ENCODE peak calls at places on chromosome 17, in four cellular contexts. M, X, D and Y are unnamed samples.

GRCh38 chr17:52389632-52390031 is 231.1 kb upstream of the CA10 start:
- DNase-seq in M (no peak), X (no peak), D (no peak), Y (no peak)

GRCh38 chr17:10618202-10618635 is 38.9 kb downstream of the MYH3 start:
- DNase-seq in M (peak; percentile 63), X (peak; percentile 89), D (peak; percentile 70), Y (peak; percentile 36)

GRCh38 chr17:2899911-2900310 is 103.7 kb downstream of the RAP1GAP2 start:
- DNase-seq in M (no peak), X (no peak), D (no peak), Y (no peak)

GRCh38 chr17:19513897-19514488 is 19.7 kb upstream of the SLC47A1 start:
- DNase-seq in M (peak; percentile 76), X (peak; percentile 91), D (peak; percentile 56), Y (peak; percentile 66)

GRCh38 chr17:43909537-43910231 is 2.3 kb upstream of the MPP2 start:
- DNase-seq in M (no peak), X (no peak), D (no peak), Y (no peak)

GRCh38 chr17:35257080-35257701 is 14.3 kb downstream of the SLFN5 start:
- DNase-seq in M (no peak), X (no peak), D (no peak), Y (no peak)

GRCh38 chr17:66654341-66654740 is 180.6 kb upstream of the CACNG5 start:
- DNase-seq in M (no peak), X (no peak), D (no peak), Y (peak; percentile 9)

GRCh38 chr17:14372905-14373559 is 72.2 kb downstream of the HS3ST3B1 start:
- DNase-seq in M (no peak), X (peak; percentile 38), D (no peak), Y (no peak)

GRCh38 chr17:43907425-43907981 is at the start of gene MPP2:
- DNase-seq in M (peak; percentile 79), X (peak; percentile 93), D (peak; percentile 58), Y (peak; percentile 84)

GRCh38 chr17:74532115-74532514 is 840 bp upstream of the CD300LB start:
- DNase-seq in M (no peak), X (peak; percentile 39), D (no peak), Y (no peak)

GRCh38 chr17:56735842-56736241 is 97.9 kb downstream of the C17orf67 start:
- DNase-seq in M (no peak), X (no peak), D (no peak), Y (no peak)

GRCh38 chr17:35154486-35154885 is 6.9 kb downstream of the UNC45B start:
- DNase-seq in M (no peak), X (no peak), D (no peak), Y (no peak)

GRCh38 chr17:10620823-10621222 is 36.3 kb downstream of the MYH3 start:
- DNase-seq in M (no peak), X (no peak), D (no peak), Y (no peak)

GRCh38 chr17:49519781-49520180 is 24.7 kb downstream of the NGFR start:
- DNase-seq in M (peak; percentile 73), X (no peak), D (no peak), Y (no peak)

GRCh38 chr17:56891751-56892150 is 22.1 kb downstream of the TRIM25 start:
- DNase-seq in M (no peak), X (peak; percentile 47), D (peak; percentile 37), Y (no peak)

GRCh38 chr17:34252138-34252889 is 2.8 kb upstream of the CCL2 start:
- DNase-seq in M (peak; percentile 96), X (peak; percentile 56), D (peak; percentile 93), Y (peak; percentile 83)

GRCh38 chr17:44999433-44999832 is 31.3 kb upstream of the C1QL1 start:
- DNase-seq in M (no peak), X (no peak), D (no peak), Y (no peak)

GRCh38 chr17:17570207-17570797 is 21.2 kb downstream of the PEMT start:
- DNase-seq in M (no peak), X (peak; percentile 42), D (peak; percentile 53), Y (no peak)

GRCh38 chr17:48997827-48998556 is 807 bp downstream of the IGF2BP1 start:
- DNase-seq in M (no peak), X (no peak), D (no peak), Y (no peak)

GRCh38 chr17:62692721-62693431 is 65.4 kb downstream of the MRC2 start:
- DNase-seq in M (no peak), X (peak; percentile 64), D (no peak), Y (no peak)

GRCh38 chr17:19238167-19238505 is 970 bp downstream of the EPN2 start:
- DNase-seq in M (peak; percentile 44), X (peak; percentile 60), D (peak; percentile 31), Y (no peak)

GRCh38 chr17:45809484-45809883 is 25.4 kb downstream of the CRHR1 start:
- DNase-seq in M (no peak), X (no peak), D (no peak), Y (no peak)

GRCh38 chr17:80203448-80204092 is 16.6 kb downstream of the SGSH start:
- DNase-seq in M (peak; percentile 8), X (peak; percentile 7), D (no peak), Y (no peak)

GRCh38 chr17:17515921-17516295 is 19.7 kb upstream of the RASD1 start:
- DNase-seq in M (no peak), X (no peak), D (peak; percentile 21), Y (no peak)

GRCh38 chr17:66302761-66303626 is 581 bp downstream of the PRKCA start:
- DNase-seq in M (peak; percentile 56), X (peak; percentile 42), D (peak; percentile 43), Y (peak; percentile 57)

GRCh38 chr17:13557077-13557476 is 44.7 kb downstream of the HS3ST3A1 start:
- DNase-seq in M (no peak), X (no peak), D (no peak), Y (no peak)

GRCh38 chr17:72702136-72702735 is 390.3 kb downstream of the SLC39A11 start:
- DNase-seq in M (no peak), X (no peak), D (no peak), Y (no peak)
- H3K27ac ChIP-seq in M (no peak overlapping the region), X (no peak overlapping the region), D (no peak overlapping the region), Y (no peak overlapping the region)

DNA sequence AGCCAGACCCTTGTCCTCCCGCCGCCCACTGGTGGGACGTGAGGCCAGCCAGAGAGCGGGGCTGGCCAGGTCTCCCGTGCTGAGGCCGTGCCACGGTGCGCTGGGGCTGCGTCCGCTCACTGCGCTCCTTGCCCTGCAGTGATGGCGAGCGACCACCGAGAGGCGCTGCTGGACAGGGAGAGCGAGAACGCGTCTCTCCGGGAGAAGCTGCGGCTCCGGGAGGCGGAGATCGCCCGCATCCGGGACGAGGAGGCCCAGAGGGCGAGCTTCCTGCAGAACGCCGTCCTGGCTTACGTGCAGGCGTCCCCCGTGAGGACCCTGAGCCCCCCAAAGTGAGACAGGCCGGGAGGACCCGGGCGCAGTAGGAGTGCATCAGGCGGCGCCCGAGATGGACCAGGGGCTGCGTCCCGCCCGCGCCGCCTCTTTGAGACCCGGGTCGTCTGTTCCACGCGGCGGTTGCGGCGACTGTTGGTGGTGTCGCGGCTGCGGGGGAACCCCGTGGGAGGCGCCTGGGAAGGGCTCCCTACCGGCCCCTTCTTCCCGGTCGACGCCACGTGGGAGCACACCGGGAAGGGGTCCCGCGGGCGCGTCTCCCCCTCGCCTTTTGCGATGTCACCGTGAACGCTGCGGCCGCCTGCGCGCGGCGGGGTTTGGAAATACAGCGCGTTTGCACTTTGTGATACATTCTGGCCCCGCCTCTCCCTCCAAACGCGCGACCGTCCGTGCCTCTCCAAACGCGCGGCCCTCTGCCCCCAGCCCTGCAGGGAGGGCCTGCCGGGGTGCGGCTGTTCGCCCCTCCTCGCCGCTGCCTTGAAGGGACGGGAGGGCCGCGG is 792 bp upstream of the RAC3 start:
- DNase-seq in M (peak; percentile 81), X (peak; percentile 83), D (peak; percentile 87), Y (peak; percentile 52)
- H3K27ac ChIP-seq in M (no peak overlapping the region), X (peak overlapping the region; percentile 22), D (no peak overlapping the region), Y (no peak overlapping the region)

GRCh38 chr17:78122221-78122990 is 6.1 kb downstream of the TMC6 start:
- DNase-seq in M (no peak), X (no peak), D (no peak), Y (no peak)
- H3K27ac ChIP-seq in M (no peak overlapping the region), X (no peak overlapping the region), D (no peak overlapping the region), Y (peak overlapping the region; percentile 58)

GRCh38 chr17:37764383-37764782 is 19.5 kb upstream of the HNF1B start:
- DNase-seq in M (no peak), X (no peak), D (no peak), Y (no peak)

GRCh38 chr17:37766951-37767350 is 22.1 kb upstream of the HNF1B start:
- DNase-seq in M (no peak), X (no peak), D (no peak), Y (no peak)

GRCh38 chr17:37770631-37771518 is 26.0 kb upstream of the HNF1B start:
- DNase-seq in M (no peak), X (peak; percentile 68), D (no peak), Y (no peak)

GRCh38 chr17:37769050-37769449 is 24.2 kb upstream of the HNF1B start:
- DNase-seq in M (no peak), X (no peak), D (no peak), Y (no peak)

GRCh38 chr17:37768438-37768837 is 23.6 kb upstream of the HNF1B start:
- DNase-seq in M (no peak), X (no peak), D (no peak), Y (no peak)
- H3K27ac ChIP-seq in M (no peak overlapping the region), X (no peak overlapping the region), D (no peak overlapping the region), Y (no peak overlapping the region)

DNA sequence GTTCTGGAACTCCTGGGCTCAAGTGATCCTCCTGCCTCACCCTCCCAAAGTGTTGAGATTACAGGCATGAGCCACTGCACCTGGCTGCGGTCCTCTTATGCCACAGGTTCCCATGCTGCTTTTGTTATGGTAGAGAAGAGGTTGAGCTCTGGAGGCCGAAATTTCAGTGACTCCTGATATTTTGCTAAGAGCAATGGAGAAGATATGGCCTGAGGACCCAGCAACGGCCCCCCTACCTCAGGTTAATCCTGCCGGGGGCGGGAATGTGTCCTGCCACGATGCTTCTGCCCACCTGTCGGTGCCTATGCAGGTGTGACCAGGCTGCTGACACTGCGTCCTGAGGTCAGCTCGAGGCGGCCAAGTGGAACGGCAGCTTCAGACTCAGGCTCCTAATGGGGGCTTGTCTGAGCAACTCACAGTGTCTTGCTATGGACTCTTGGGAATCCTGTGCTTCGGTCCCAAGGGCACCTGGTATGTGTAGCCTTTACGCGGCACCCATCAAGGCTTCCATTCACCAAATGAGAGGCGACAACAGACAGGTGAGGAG is 7.6 kb upstream of the SEC14L1 start:
- DNase-seq in M (no peak), X (no peak), D (no peak), Y (no peak)
- H3K27ac ChIP-seq in M (no peak overlapping the region), X (no peak overlapping the region), D (peak overlapping the region; percentile 72), Y (no peak overlapping the region)

DNA sequence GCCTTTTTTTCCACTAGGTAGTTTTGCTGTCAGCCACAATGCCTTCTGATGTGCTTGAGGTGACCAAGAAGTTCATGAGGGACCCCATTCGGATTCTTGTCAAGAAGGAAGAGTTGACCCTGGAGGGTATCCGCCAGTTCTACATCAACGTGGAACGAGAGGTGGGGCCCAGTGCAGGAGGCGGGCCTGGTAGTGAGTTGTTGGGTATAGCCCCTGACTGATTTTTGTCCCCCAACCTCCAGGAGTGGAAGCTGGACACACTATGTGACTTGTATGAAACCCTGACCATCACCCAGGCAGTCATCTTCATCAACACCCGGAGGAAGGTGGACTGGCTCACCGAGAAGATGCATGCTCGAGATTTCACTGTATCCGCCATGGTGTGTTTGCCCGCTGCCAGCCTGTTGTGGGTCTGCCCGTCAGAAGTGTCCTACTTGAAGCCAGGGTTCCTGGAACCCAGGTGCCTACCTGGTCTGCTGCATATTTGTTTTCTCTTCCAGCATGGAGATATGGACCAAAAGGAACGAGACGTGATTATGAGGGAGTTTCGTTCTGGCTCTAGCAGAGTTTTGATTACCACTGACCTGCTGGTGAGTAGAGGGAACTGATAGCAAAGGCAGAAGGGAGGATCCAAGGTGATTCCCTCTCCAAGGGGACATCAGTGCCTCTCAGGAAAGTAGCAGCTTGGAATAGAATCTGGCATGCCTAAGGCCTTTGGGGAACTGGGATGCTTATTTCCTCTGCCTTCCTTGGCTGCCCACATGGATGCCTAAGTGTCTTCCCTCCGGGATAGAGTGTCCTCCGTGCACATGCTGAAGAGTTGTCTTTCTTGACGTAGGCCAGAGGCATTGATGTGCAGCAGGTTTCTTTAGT is 1.9 kb upstream of the CD68 start:
- DNase-seq in M (no peak), X (no peak), D (no peak), Y (no peak)
- H3K27ac ChIP-seq in M (no peak overlapping the region), X (no peak overlapping the region), D (peak overlapping the region; percentile 89), Y (no peak overlapping the region)